ENCODE peak calls at places on chromosomes 4 and X, in six cellular contexts. T, Z, W, S, B and R are unnamed samples. For H3K36me3, the result is how much of the 10 kb centered on the place peaks cover.

GRCh38 chr4:20754091-20754490 is 53.8 kb downstream of the PACRGL start:
- DNase-seq in Z (no peak), B (no peak), W (no peak), T (no peak), S (no peak), R (no peak)

GRCh38 chrX:44223150-44223549 is 120.3 kb downstream of the EFHC2 start:
- DNase-seq in T (no peak), W (no peak), B (no peak), S (no peak), Z (peak), R (peak)

GRCh38 chr4:14640476-14640875 is 361.8 kb upstream of the CPEB2 start:
- DNase-seq in T (no peak), B (no peak), S (no peak), W (no peak), Z (no peak), R (no peak)

GRCh38 chr4:48031802-48032525 is 15.4 kb downstream of the NIPAL1 start:
- DNase-seq in Z (no peak), B (no peak), T (no peak), S (no peak), W (peak), R (no peak)

GRCh38 chr4:91325495-91325894 is 978.3 kb upstream of the GRID2 start:
- DNase-seq in W (peak), B (no peak), S (no peak), T (no peak), Z (no peak), R (peak)

GRCh38 chrX:139026406-139027200 is 315.1 kb upstream of the FGF13 start:
- DNase-seq in S (no peak), B (no peak), W (no peak), Z (no peak), T (no peak), R (peak)

GRCh38 chrX:55787063-55787462 is 69.5 kb downstream of the RRAGB start:
- DNase-seq in Z (no peak), W (no peak), T (no peak), B (no peak), S (no peak), R (peak)

GRCh38 chrX:108114541-108114940 is 23.0 kb downstream of the ATG4A start:
- DNase-seq in T (no peak), B (no peak), Z (no peak), S (no peak), W (no peak), R (no peak)

GRCh38 chrX:44228621-44229020 is 114.9 kb downstream of the EFHC2 start:
- DNase-seq in Z (no peak), T (no peak), B (no peak), W (peak), S (no peak), R (no peak)

GRCh38 chr4:38949416-38950051 is 81.9 kb downstream of the FAM114A1 start:
- DNase-seq in T (no peak), B (no peak), Z (no peak), W (no peak), S (peak), R (peak)

GRCh38 chrX:2387614-2388239 is 113.0 kb downstream of the DHRSX start:
- DNase-seq in B (no peak), S (no peak), T (no peak), Z (no peak), W (no peak), R (no peak)

DNA sequence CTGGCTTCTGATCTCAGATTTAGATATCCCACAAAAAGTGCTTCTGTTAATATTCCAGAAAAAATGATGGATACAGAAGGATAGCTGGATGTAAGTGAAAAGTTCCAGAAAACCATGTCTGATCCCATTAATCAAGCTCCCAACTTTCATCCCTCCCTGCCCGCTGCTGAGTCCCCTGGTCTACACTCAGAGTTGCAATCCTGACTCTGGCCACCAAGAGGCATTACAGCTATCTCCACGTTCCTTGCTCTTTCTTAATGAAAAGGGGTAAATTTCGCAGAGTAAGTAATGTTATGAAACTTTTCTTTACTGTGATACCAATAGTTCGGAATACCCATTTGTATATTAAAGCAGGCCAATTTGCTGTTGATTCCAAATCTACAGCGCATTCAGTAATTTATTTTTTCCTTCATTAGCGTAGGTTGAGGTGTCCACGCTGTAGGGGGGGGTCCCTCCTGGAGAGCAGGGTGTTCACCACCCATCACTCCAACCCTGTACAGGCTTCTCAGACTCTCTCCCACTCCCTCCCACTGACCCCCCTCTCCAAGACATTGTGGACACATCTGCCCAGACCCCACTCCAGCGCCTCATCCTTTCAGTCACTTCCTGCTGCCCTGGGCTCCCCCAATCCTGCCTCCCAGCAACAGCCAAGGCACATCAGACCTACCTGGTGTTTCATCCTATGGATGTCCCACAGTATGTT is 55.1 kb downstream of the RAB40A start:
- DNase-seq in T (peak), B (peak), W (peak), Z (no peak), S (peak), R (peak)
- TF ChIP-seq CTCF in T (peak), B (peak), W (peak), Z (peak), S (no peak), R (no peak)

GRCh38 chr4:56426273-56426672 is 9.1 kb downstream of the PPAT start:
- DNase-seq in W (no peak), S (no peak), Z (no peak), T (no peak), B (no peak), R (no peak)

GRCh38 chr4:56425518-56425917 is 9.9 kb downstream of the PPAT start:
- DNase-seq in W (no peak), B (no peak), Z (no peak), T (no peak), S (no peak), R (no peak)

GRCh38 chr4:56424697-56425514 is 10.5 kb downstream of the PPAT start:
- DNase-seq in T (no peak), B (no peak), S (peak), Z (no peak), W (peak), R (peak)

DNA sequence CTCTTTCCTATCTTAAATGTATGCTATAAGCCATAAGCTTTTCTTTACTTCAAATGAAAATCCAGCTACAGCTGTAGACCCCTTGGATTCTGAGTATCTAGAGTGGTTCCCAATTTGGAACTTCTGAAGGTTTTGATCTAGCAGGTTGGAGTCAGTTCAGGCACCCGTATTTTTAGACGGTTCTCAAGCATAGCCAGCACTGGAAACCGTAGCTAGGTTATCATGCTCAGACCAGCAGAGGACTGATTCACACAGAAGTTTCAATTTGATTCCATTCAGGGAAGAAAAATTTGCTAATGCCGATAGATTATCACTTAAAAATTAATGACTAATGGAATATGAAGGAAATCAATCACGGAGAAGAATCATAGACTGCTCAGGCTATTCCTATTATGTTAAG is 11.2 kb downstream of the PPAT start:
- DNase-seq in T (no peak), Z (no peak), W (no peak), S (no peak), B (no peak), R (no peak)
- H3K4me3 ChIP-seq in T (no peak), Z (no peak), W (no peak), S (no peak), B (no peak), R (no peak)

DNA sequence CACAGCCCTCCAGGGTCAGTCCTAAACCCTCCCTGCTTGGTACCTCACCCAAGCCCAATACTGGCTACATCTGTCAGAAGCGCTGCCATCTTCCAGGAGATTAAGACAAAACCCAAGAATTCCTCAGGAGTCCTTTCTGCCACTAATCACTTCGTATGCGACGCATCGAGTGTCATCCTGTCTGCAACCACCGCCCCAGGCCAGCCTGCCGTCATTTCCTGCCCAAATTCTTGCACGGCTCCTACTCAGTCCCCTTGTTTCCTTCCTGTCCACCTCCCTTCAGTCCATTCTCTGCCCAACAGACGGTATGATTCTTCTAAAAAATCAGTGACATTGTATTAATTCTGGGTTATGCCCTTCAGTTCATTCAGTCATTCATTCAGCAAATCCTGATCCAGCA is 113.6 kb downstream of the NFKB1 start:
- DNase-seq in Z (no peak), S (peak), T (no peak), W (no peak), B (no peak), R (no peak)
- H3K36me3 ChIP-seq in Z (under half), S (under half), T (under half), W (under half), B (under half), R (under half)

GRCh38 chr4:139170932-139171331 is 6.1 kb downstream of the ELF2 start:
- DNase-seq in S (no peak), Z (no peak), W (no peak), T (no peak), B (no peak), R (no peak)

GRCh38 chr4:139163806-139164206 is 13.2 kb downstream of the ELF2 start:
- DNase-seq in B (no peak), Z (no peak), W (no peak), S (no peak), T (no peak), R (no peak)

GRCh38 chr4:139171878-139172691 is 4.9 kb downstream of the ELF2 start:
- DNase-seq in S (no peak), W (no peak), B (no peak), Z (no peak), T (no peak), R (peak)

GRCh38 chr4:139164731-139165130 is 12.3 kb downstream of the ELF2 start:
- DNase-seq in W (no peak), S (no peak), T (no peak), B (no peak), Z (no peak), R (no peak)

DNA sequence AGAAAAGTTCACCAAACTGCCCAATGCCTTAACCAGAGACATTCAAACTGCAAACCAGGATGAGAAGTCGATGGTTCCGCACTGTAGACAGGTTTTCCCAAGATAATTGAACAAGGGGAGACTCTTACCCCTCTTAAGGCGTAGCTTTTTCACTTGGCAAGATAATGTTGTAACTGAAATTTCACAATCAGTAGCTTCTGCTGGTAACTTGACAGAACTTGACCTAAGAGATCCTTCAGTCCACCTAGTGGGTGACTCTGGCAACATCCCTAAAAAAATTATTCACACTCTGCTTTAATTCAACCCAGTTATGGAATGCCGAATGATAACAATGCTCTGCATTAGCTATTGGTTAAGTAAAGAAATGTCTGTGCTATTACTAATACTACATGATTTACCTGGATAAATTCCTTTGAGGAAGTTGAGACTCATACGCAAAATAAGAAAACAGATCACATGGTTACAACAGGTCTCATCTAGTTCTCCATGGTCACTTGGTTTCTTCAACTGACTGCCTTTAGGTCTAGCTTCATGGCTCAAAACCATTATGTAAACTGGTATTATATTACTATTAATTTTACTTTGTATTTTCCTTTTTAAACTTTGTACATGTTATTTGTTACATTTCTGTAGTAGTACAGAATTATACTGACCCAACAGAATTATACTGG is 9.1 kb downstream of the ELF2 start:
- DNase-seq in Z (no peak), S (no peak), T (no peak), W (peak), B (no peak), R (peak)
- TF ChIP-seq CTCF in Z (peak), S (no peak), T (peak), W (peak), B (peak), R (peak)

DNA sequence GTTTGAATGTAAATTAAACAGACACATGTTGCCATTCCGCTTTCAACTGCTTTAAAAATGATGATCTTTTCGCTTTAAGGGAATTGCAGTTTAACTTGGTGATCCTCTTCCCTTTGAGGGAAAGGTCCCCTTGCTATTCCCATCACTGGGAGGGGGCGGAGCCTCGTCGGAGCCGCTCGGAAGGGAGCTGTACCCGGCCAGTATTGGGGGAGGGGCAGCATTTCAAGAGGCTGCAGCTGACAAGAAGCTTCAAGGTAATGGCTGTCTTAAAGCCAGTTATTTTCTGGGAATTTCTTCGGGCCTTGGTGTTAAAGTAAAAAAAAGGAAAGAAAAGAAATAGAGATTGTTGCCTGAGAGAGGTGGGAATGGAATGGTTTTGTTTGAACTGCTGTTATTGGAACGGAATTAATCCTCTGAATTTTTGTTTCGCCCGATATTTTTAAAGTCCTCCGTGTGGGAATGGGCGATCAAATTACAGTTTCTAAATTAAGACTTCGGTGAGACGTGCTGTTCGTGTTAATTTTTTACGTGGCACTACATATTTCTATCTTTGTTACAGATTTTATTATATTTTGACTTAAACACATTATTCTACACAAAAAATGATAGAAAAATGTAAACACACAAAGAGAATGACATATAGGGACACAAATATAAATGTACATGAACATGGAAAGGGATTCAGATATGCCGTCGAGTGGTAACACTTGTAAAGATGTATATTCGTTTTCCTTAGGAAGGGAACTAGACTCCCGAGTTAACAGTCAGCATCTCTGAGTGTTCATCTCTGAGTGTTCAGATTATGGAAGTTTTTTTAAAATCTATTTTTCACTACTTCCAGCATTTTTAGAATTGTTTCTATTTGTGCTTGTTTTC is 9.2 kb downstream of the PWWP3B start:
- DNase-seq in W (peak), B (peak), S (no peak), Z (peak), T (peak), R (peak)
- H3K4me3 ChIP-seq in W (peak), B (peak), S (no peak), Z (peak), T (no peak), R (no peak)

GRCh38 chrX:37380920-37381319 is 31.8 kb downstream of the PRRG1 start:
- DNase-seq in T (no peak), B (no peak), S (no peak), Z (no peak), W (peak), R (peak)
- H3K36me3 ChIP-seq in T (under half), B (under half), S (under half), Z (under half), W (under half), R (under half)

DNA sequence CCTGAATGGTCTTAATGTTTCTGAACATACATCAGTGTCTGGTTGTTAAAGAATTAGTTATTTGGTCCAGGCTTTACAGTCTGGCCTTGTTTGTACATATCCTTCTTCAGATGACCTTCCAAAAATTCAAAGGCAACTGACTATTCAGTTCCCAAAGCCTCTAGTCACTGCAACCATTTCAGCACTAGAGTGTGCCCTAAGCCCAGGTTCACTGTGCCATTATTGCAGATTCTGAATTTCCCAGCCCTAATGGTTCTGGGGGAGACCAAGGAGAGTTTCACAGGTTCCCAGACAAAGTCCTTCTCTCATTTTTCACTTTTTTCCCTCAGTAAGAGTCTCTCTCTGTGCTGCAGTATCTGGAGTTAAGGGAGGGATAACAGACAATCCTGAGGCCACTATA is 235.8 kb downstream of the TRAM1L1 start:
- DNase-seq in Z (no peak), T (no peak), S (no peak), W (no peak), B (peak), R (no peak)
- TF ChIP-seq CTCF in Z (no peak), T (no peak), S (no peak), W (peak), B (peak), R (no peak)

GRCh38 chr4:81492596-81492995 is 20.9 kb upstream of the RASGEF1B start:
- DNase-seq in B (no peak), W (no peak), Z (no peak), S (no peak), T (no peak), R (no peak)
- H3K4me3 ChIP-seq in B (no peak), W (no peak), Z (no peak), S (no peak), T (no peak), R (no peak)

GRCh38 chr4:153628796-153629315 is 55.2 kb upstream of the TLR2 start:
- DNase-seq in B (no peak), W (no peak), S (no peak), T (no peak), Z (no peak), R (no peak)
- H3K36me3 ChIP-seq in B (under half), W (under half), S (half or more), T (under half), Z (under half), R (under half)

GRCh38 chr4:3207531-3208037 is 41.4 kb upstream of the MSANTD1 start:
- DNase-seq in T (no peak), W (peak), S (no peak), Z (peak), B (no peak), R (no peak)
- TF ChIP-seq CTCF in T (no peak), W (no peak), S (no peak), Z (no peak), B (no peak), R (no peak)